ENCODE peak calls at places on chromosomes 3 and 15, in nine cellular contexts. I is tibial nerve, H is ovary, N is uterus, G is heart left ventricle, P is body of pancreas, U is K562, F is IMR-90, K is transverse colon. Y is an unnamed sample.

GRCh38 chr3:161273589-161274218 is 52.6 kb downstream of the NMD3 start:
- DNase-seq in I (peak; percentile 61), G (no peak), N (no peak), U (no peak), K (no peak), H (no peak), P (peak; percentile 22), F (peak; percentile 52), Y (peak; percentile 13)

GRCh38 chr15:68806220-68807105 is 14.2 kb downstream of the ANP32A start:
- DNase-seq in I (no peak), P (no peak), H (no peak), U (no peak), F (no peak), G (no peak), N (no peak), K (peak; percentile 5), Y (peak; percentile 66)

GRCh38 chr15:85316244-85316934 is 64.0 kb upstream of the AKAP13 start:
- DNase-seq in G (no peak), U (no peak), I (no peak), F (peak; percentile 53), P (no peak), N (no peak), H (no peak), K (no peak), Y (peak; percentile 65)

GRCh38 chr3:172536993-172537419 is 13.8 kb upstream of the TNFSF10 start:
- DNase-seq in H (no peak), K (no peak), P (no peak), F (no peak), G (no peak), N (no peak), U (no peak), I (no peak), Y (no peak)

GRCh38 chr3:127020543-127020942 is 37.6 kb downstream of the PLXNA1 start:
- DNase-seq in U (no peak), H (no peak), F (no peak), I (no peak), G (no peak), P (no peak), K (no peak), N (no peak), Y (no peak)

GRCh38 chr3:186630950-186631624 is 9.1 kb upstream of the FETUB start:
- DNase-seq in H (no peak), K (no peak), F (no peak), G (no peak), U (no peak), I (no peak), P (no peak), N (no peak), Y (no peak)

GRCh38 chr3:104909721-104910120 is 457.0 kb upstream of the ALCAM start:
- DNase-seq in K (no peak), H (no peak), F (peak; percentile 44), U (no peak), G (no peak), P (no peak), N (no peak), I (no peak), Y (no peak)

GRCh38 chr3:100577382-100578008 is 31.9 kb upstream of the ADGRG7 start:
- DNase-seq in N (no peak), H (no peak), K (no peak), P (no peak), F (no peak), G (no peak), I (no peak), U (no peak), Y (no peak)

GRCh38 chr3:150384517-150385212 is 23.4 kb upstream of the TSC22D2 start:
- DNase-seq in U (peak; percentile 70), I (peak; percentile 41), K (peak; percentile 40), H (no peak), N (no peak), F (peak; percentile 12), P (no peak), G (no peak), Y (peak; percentile 30)

GRCh38 chr3:164360078-164360578 is 718.2 kb downstream of the SI start:
- DNase-seq in U (no peak), F (no peak), G (no peak), N (no peak), H (no peak), P (no peak), K (no peak), I (no peak), Y (no peak)
- TF ChIP-seq POLR2A in U (no peak), F (no peak), G (no peak), N (no peak), H (no peak), P (no peak), K (no peak), I (no peak), Y (no peak)

GRCh38 chr3:12841970-12842328 is 584 bp upstream of the RPL32 start:
- DNase-seq in H (no peak), K (no peak), G (no peak), N (no peak), F (no peak), U (no peak), I (no peak), P (no peak), Y (no peak)
- TF ChIP-seq CTCF in H (no peak), K (no peak), G (peak; percentile 33), N (no peak), F (no peak), U (no peak), I (peak; percentile 34), P (no peak), Y (no peak)

DNA sequence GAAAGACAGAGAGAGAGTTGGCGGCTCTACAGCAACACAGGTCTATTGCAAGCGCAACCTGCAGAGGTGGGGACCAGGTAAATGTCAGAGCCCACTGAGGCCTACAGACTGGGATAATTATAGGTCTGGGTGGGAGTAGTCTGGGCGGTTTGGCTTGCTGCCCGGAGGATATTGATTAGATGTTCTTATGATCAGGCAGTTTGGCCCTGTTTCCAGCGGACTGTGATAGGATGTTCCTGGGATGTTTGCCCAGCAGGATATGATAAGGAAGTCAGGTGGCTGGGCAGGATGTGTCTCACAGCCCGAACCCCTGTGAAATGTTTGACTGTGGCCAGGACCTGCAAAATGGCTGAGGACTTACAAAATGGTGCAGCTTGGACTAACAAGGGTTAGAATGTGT is 364.9 kb downstream of the NAALADL2 start:
- DNase-seq in H (no peak), I (no peak), N (no peak), P (peak; percentile 43), F (no peak), U (no peak), K (no peak), G (peak; percentile 30), Y (no peak)
- TF ChIP-seq POLR2A in H (no peak), I (no peak), N (no peak), P (no peak), F (no peak), U (no peak), K (no peak), G (no peak), Y (no peak)

DNA sequence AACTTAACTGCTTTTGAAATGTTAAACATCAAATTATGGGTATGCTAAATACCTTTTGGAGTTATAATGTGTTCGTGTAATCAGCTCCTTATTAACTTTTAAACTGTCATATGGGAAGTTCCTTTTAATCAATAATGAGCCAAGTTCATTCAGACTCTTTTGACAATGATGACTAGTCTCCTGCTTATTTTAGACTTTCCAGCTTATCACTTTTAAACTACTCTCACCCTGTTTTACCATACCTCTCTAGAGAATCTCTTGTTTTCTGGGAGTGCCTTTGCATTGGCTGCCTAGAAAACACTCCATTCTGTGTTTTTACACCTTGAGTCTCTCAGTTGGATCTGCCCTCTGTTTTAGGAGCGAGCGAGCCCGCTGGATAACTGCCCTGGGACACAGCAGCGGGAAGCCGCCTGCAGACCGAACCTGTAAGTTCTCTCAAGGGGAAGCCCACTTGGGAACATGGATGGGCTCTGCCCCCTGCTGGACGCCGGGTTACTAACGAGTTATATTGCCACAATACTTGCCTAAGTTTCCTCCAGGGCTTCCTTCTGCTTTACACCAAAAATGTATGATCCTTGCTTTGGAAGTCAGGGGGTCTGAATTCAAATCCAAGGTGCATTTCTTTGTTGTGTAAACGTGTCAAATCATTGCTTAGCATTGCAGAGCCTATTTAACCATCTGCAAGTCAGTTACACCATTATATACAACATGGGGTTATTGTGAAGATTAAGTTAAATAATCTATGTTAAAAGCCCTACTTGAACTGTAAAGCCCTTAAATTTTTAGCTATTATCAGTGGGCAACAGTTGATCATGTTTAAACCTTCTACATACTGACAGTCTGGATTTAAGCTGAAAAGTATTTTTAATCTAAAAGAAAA is 71.3 kb downstream of the DHX36 start:
- DNase-seq in H (peak; percentile 95), P (peak; percentile 93), U (peak; percentile 80), I (peak; percentile 94), F (peak; percentile 84), K (peak; percentile 89), G (peak; percentile 87), N (peak; percentile 90), Y (peak; percentile 95)
- TF ChIP-seq CTCF in H (peak; percentile 69), P (peak; percentile 82), U (peak; percentile 91), I (peak; percentile 93), F (peak; percentile 99), K (peak; percentile 92), G (peak; percentile 91), N (peak; percentile 80), Y (peak; percentile 94)

DNA sequence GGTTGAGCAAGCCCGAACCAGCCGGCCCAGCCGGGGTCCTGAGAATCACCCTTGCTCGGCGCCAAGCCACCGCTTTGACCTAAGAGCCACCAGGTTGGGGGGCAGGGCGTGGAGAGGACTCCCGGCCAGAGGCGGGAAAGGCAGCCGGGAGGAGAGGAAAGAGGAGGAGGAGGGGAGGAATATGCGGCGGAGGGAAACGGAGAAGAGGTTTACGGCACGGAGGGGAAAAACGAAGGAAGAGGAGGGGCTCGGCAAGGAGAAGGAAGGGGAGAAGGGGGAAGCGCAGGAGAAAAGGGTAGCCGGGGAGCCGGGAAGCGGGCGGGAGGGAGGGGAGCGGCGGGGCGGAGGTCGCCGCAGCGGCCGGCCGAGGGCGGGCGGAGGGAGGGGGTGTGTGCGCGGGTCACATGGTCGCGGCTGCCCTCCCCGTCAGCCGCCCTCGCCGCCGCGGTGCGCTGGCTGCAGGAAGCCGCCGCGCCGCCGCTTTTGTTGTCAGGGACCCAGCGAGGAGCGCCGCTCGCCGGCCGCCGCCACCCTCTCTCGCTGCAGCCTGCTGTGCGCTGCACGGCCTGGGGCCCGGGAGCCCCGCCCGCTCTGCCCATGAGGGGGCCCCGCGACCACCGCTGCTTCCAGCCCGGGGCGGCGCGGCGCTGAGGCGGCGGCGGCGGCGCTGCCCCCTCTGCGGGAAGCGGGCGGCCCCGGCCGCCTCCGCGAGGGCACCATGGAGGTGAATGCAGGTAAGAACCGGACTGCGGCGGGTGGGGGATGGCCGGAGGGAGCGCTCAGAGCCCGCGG is at the start of gene NR1D2:
- DNase-seq in U (peak; percentile 93), P (peak; percentile 87), G (peak; percentile 91), I (peak; percentile 64), K (peak; percentile 89), H (peak; percentile 88), F (peak; percentile 73), N (peak; percentile 84), Y (peak; percentile 84)
- TF ChIP-seq POLR2A in U (peak; percentile 62), P (peak; percentile 72), G (no peak), I (peak; percentile 87), K (peak; percentile 63), H (peak; percentile 87), F (peak; percentile 91), N (peak; percentile 79), Y (peak; percentile 83)

DNA sequence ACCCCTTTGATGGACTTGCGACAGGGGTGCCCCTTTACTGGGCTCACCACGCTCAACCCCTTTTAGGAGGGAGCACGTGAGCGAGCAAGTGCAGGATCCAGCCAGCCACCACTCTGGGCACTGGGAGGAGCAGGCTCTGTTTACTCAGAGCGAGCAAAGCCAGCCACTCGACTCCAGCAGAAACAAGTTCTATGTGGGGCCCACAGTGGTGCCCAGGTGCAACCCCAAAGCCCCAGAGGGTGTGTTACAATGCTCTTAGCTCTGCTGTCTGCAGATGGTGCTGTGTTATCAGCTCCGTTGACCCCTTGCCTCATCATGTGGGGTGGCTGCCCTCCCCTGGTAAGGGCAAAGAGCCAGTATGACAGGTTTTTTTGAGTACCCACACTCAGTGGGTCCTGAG is 120.3 kb upstream of the SUCLG2 start:
- DNase-seq in K (no peak), I (no peak), P (no peak), U (no peak), N (no peak), F (no peak), H (no peak), G (no peak), Y (no peak)
- TF ChIP-seq CTCF in K (no peak), I (no peak), P (no peak), U (no peak), N (no peak), F (no peak), H (no peak), G (no peak), Y (no peak)